ENCODE peak calls at places on chromosomes 2 and 18, in five cellular contexts. One of them, this sample, is unnamed.

GRCh38 chr2:126715576-126716406 is 59.8 kb downstream of the GYPC start:
- DNase-seq in gastrocnemius medialis: no peak
- DNase-seq in sigmoid colon: no peak
- DNase-seq in IMR-90: no peak
- DNase-seq in A549: no peak
- DNase-seq in this sample: no peak

GRCh38 chr2:78682781-78683180 is 342.7 kb upstream of the REG3G start:
- DNase-seq in gastrocnemius medialis: no peak
- DNase-seq in sigmoid colon: no peak
- DNase-seq in IMR-90: no peak
- DNase-seq in A549: no peak
- DNase-seq in this sample: no peak

GRCh38 chr18:31685097-31686082 is 1.0 kb upstream of the B4GALT6 start:
- DNase-seq in gastrocnemius medialis: peak; percentile 29
- DNase-seq in sigmoid colon: peak; percentile 72
- DNase-seq in IMR-90: peak; percentile 54
- DNase-seq in A549: peak; percentile 79
- DNase-seq in this sample: no peak

GRCh38 chr2:132438650-132439030 is 22.0 kb downstream of the GPR39 start:
- DNase-seq in gastrocnemius medialis: no peak
- DNase-seq in sigmoid colon: no peak
- DNase-seq in IMR-90: peak; percentile 97
- DNase-seq in A549: peak; percentile 91
- DNase-seq in this sample: no peak

GRCh38 chr2:23497536-23497935 is 112.6 kb downstream of the KLHL29 start:
- DNase-seq in gastrocnemius medialis: no peak
- DNase-seq in sigmoid colon: no peak
- DNase-seq in IMR-90: no peak
- DNase-seq in A549: no peak
- DNase-seq in this sample: no peak

GRCh38 chr2:130728007-130728454 is 839 bp upstream of the GPR148 start:
- DNase-seq in gastrocnemius medialis: no peak
- DNase-seq in sigmoid colon: no peak
- DNase-seq in IMR-90: no peak
- DNase-seq in A549: peak; percentile 15
- DNase-seq in this sample: no peak

GRCh38 chr2:162282765-162283425 is 35.6 kb downstream of the IFIH1 start:
- DNase-seq in gastrocnemius medialis: no peak
- DNase-seq in sigmoid colon: no peak
- DNase-seq in IMR-90: peak; percentile 54
- DNase-seq in A549: no peak
- DNase-seq in this sample: no peak

GRCh38 chr2:2747797-2748301 is 416.8 kb upstream of the MYT1L start:
- DNase-seq in gastrocnemius medialis: no peak
- DNase-seq in sigmoid colon: no peak
- DNase-seq in IMR-90: no peak
- DNase-seq in A549: no peak
- DNase-seq in this sample: no peak

GRCh38 chr2:43178602-43179542 is 47.5 kb downstream of the ZFP36L2 start:
- DNase-seq in gastrocnemius medialis: peak; percentile 94
- DNase-seq in sigmoid colon: peak; percentile 94
- DNase-seq in IMR-90: peak; percentile 82
- DNase-seq in A549: peak; percentile 90
- DNase-seq in this sample: peak; percentile 69

GRCh38 chr2:24123212-24124002 is at the start of the genes FAM228B and PFN4:
- DNase-seq in gastrocnemius medialis: peak; percentile 88
- DNase-seq in sigmoid colon: peak; percentile 95
- DNase-seq in IMR-90: peak; percentile 76
- DNase-seq in A549: peak; percentile 91
- DNase-seq in this sample: peak; percentile 81

GRCh38 chr2:11830708-11831301 is 84.4 kb downstream of the LPIN1 start:
- DNase-seq in gastrocnemius medialis: no peak
- DNase-seq in sigmoid colon: no peak
- DNase-seq in IMR-90: no peak
- DNase-seq in A549: no peak
- DNase-seq in this sample: no peak
- H3K4me1 ChIP-seq in gastrocnemius medialis: peaks cover 29% of the 10 kb centered on the region
- H3K4me1 ChIP-seq in sigmoid colon: peaks cover 20% of the 10 kb centered on the region
- H3K4me1 ChIP-seq in IMR-90: peaks cover 19% of the 10 kb centered on the region
- H3K4me1 ChIP-seq in A549: peaks cover 16% of the 10 kb centered on the region
- H3K4me1 ChIP-seq in this sample: no peaks in the 10 kb centered on the region

GRCh38 chr2:144547512-144547911 is 27.6 kb upstream of the ZEB2 start:
- DNase-seq in gastrocnemius medialis: no peak
- DNase-seq in sigmoid colon: no peak
- DNase-seq in IMR-90: no peak
- DNase-seq in A549: no peak
- DNase-seq in this sample: no peak

GRCh38 chr2:144548088-144548487 is 28.2 kb upstream of the ZEB2 start:
- DNase-seq in gastrocnemius medialis: no peak
- DNase-seq in sigmoid colon: no peak
- DNase-seq in IMR-90: no peak
- DNase-seq in A549: no peak
- DNase-seq in this sample: no peak

GRCh38 chr2:144550084-144550483 is 30.2 kb upstream of the ZEB2 start:
- DNase-seq in gastrocnemius medialis: no peak
- DNase-seq in sigmoid colon: no peak
- DNase-seq in IMR-90: no peak
- DNase-seq in A549: no peak
- DNase-seq in this sample: no peak

GRCh38 chr2:144546933-144547332 is 27.0 kb upstream of the ZEB2 start:
- DNase-seq in gastrocnemius medialis: no peak
- DNase-seq in sigmoid colon: no peak
- DNase-seq in IMR-90: peak; percentile 16
- DNase-seq in A549: no peak
- DNase-seq in this sample: no peak

DNA sequence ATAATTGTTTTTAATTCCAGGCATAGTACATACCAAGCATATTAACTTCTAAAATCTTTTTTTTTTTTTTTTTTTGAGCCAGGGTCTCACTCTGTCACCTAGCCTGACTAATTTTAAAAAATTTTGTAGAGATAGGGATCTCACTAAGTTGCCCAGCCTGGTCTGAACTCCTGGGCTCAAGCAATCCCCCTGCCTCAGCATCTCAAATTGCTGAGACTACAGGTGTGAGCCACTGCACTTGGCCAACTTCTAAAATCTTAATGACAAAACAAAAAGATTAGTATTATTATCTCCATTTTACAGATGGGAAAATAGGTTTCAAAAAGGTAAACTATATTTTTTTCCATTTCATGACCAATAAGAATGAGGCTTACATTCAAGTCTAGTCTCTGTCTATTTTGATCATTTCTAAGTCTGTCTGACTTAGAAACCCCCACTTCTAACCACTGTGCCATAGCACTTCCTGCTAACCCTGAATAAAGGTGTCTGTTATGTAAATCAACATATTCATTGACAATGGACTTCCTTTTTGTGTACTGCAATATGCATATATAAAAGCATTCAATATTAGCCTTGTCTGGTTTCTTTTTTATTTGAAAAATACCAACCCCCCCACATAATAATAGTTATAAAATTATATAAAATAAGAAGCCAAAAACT is 28.7 kb upstream of the ZEB2 start:
- DNase-seq in gastrocnemius medialis: no peak
- DNase-seq in sigmoid colon: no peak
- DNase-seq in IMR-90: no peak
- DNase-seq in A549: no peak
- DNase-seq in this sample: no peak
- TF ChIP-seq POLR2A in gastrocnemius medialis: no peak
- TF ChIP-seq POLR2A in sigmoid colon: no peak
- TF ChIP-seq POLR2A in IMR-90: no peak
- TF ChIP-seq POLR2A in A549: no peak
- TF ChIP-seq POLR2A in this sample: no peak

GRCh38 chr18:78559584-78559983 is 420.0 kb upstream of the SALL3 start:
- DNase-seq in gastrocnemius medialis: no peak
- DNase-seq in sigmoid colon: no peak
- DNase-seq in IMR-90: no peak
- DNase-seq in A549: no peak
- DNase-seq in this sample: no peak
- TF ChIP-seq CTCF in gastrocnemius medialis: no peak
- TF ChIP-seq CTCF in sigmoid colon: no peak
- TF ChIP-seq CTCF in IMR-90: no peak
- TF ChIP-seq CTCF in A549: no peak
- TF ChIP-seq CTCF in this sample: no peak

DNA sequence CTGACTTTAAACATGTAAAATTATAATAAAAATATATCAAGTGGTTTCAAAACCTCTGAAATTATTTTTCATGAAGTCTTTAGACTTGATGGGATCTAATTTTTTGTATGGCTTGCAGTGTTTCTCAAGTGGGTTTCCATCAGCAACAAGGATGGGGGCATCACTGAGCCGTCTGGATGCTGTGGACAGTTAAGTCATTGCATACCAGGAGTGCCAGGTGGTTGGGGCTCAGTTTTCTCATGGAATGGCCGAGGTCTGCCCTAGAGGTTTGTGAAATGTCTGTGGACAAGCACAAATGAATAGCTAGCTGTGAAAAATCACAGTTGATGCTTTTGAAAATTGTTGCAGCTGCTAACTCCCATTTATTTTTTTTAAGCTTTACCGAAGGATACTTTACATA is 1.7 kb downstream of the PRELID3A start:
- DNase-seq in gastrocnemius medialis: no peak
- DNase-seq in sigmoid colon: no peak
- DNase-seq in IMR-90: peak; percentile 26
- DNase-seq in A549: no peak
- DNase-seq in this sample: no peak
- H3K4me1 ChIP-seq in gastrocnemius medialis: no peaks in the 10 kb centered on the region
- H3K4me1 ChIP-seq in sigmoid colon: peaks cover 9% of the 10 kb centered on the region
- H3K4me1 ChIP-seq in IMR-90: peaks cover 4% of the 10 kb centered on the region
- H3K4me1 ChIP-seq in A549: peaks cover 20% of the 10 kb centered on the region
- H3K4me1 ChIP-seq in this sample: no peaks in the 10 kb centered on the region

GRCh38 chr2:207395535-207396251 is 134.1 kb upstream of the CREB1 start:
- DNase-seq in gastrocnemius medialis: no peak
- DNase-seq in sigmoid colon: no peak
- DNase-seq in IMR-90: peak; percentile 50
- DNase-seq in A549: peak; percentile 13
- DNase-seq in this sample: no peak

GRCh38 chr2:207394203-207394741 is 135.5 kb upstream of the CREB1 start:
- DNase-seq in gastrocnemius medialis: no peak
- DNase-seq in sigmoid colon: no peak
- DNase-seq in IMR-90: peak; percentile 66
- DNase-seq in A549: peak; percentile 47
- DNase-seq in this sample: no peak

GRCh38 chr2:207397917-207398655 is 131.7 kb upstream of the CREB1 start:
- DNase-seq in gastrocnemius medialis: no peak
- DNase-seq in sigmoid colon: no peak
- DNase-seq in IMR-90: no peak
- DNase-seq in A549: no peak
- DNase-seq in this sample: no peak

GRCh38 chr2:207399301-207399700 is 130.5 kb upstream of the CREB1 start:
- DNase-seq in gastrocnemius medialis: no peak
- DNase-seq in sigmoid colon: no peak
- DNase-seq in IMR-90: no peak
- DNase-seq in A549: no peak
- DNase-seq in this sample: no peak

GRCh38 chr2:207394812-207395534 is 134.8 kb upstream of the CREB1 start:
- DNase-seq in gastrocnemius medialis: no peak
- DNase-seq in sigmoid colon: no peak
- DNase-seq in IMR-90: peak; percentile 99
- DNase-seq in A549: peak; percentile 94
- DNase-seq in this sample: no peak
- TF ChIP-seq POLR2A in gastrocnemius medialis: no peak
- TF ChIP-seq POLR2A in sigmoid colon: no peak
- TF ChIP-seq POLR2A in IMR-90: no peak
- TF ChIP-seq POLR2A in A549: no peak
- TF ChIP-seq POLR2A in this sample: no peak

This sample was measured in breast epithelium.